ENCODE peak calls at places on chromosomes 2 and 18, in four cellular contexts. F is fibroblast of villous mesenchyme, I is AG20443, D is T1000. A is an unnamed sample.

GRCh38 chr2:72927066-72927465 is 9.7 kb downstream of the EMX1 start:
- DNase-seq in F (no peak), I (no peak), D (no peak), A (no peak)

GRCh38 chr18:61413388-61413787 is 80.2 kb downstream of the CDH20 start:
- DNase-seq in I (no peak), F (no peak), D (no peak), A (no peak)

GRCh38 chr2:73920577-73921545 is 5.8 kb upstream of the DGUOK start:
- DNase-seq in D (no peak), F (peak), I (peak), A (peak)

GRCh38 chr2:51120754-51121280 is 88.9 kb upstream of the NRXN1 start:
- DNase-seq in D (peak), F (no peak), I (no peak), A (no peak)

GRCh38 chr2:85011098-85011497 is 40.1 kb downstream of the KCMF1 start:
- DNase-seq in F (no peak), D (no peak), I (no peak), A (no peak)

GRCh38 chr2:70726947-70727725 is 40.9 kb downstream of the ADD2 start:
- DNase-seq in D (no peak), I (peak), F (no peak), A (no peak)

GRCh38 chr2:168731550-168732128 is 70.8 kb upstream of the NOSTRIN start:
- DNase-seq in I (no peak), D (no peak), F (no peak), A (peak)

GRCh38 chr2:119827866-119828507 is 68.3 kb downstream of the PTPN4 start:
- DNase-seq in F (no peak), I (no peak), D (no peak), A (peak)

GRCh38 chr2:144519934-144520717 is at the start of gene ZEB2:
- DNase-seq in D (no peak), I (peak), F (peak), A (peak)

GRCh38 chr2:196271786-196272185 is 100.4 kb upstream of the STK17B start:
- DNase-seq in I (no peak), D (no peak), F (no peak), A (no peak)

GRCh38 chr2:16890081-16890480 is 224.4 kb upstream of the CYRIA start:
- DNase-seq in D (no peak), I (no peak), F (peak), A (no peak)

GRCh38 chr2:108926561-108927380 is 62.2 kb downstream of the EDAR start:
- DNase-seq in F (no peak), D (no peak), I (no peak), A (no peak)

GRCh38 chr2:203685081-203685621 is 21.3 kb upstream of the CD28 start:
- DNase-seq in D (no peak), F (peak), I (peak), A (peak)

GRCh38 chr2:20135631-20136050 is 84.2 kb upstream of the LAPTM4A start:
- DNase-seq in D (no peak), F (peak), I (peak), A (peak)

GRCh38 chr2:75194184-75194868 is 5.0 kb downstream of the TACR1 start:
- DNase-seq in F (no peak), I (no peak), D (no peak), A (no peak)

GRCh38 chr2:45913539-45913938 is 262.1 kb downstream of the PRKCE start:
- DNase-seq in D (no peak), I (no peak), F (no peak), A (no peak)

GRCh38 chr2:166516712-166517303 is 22.8 kb upstream of the SCN7A start:
- DNase-seq in F (peak), I (peak), D (no peak), A (peak)

GRCh38 chr2:190879474-190880373 is 897 bp upstream of the GLS start:
- DNase-seq in D (no peak), I (no peak), F (no peak), A (no peak)

A was measured in mesenchymal stem cell.